ENCODE peak calls at places on chromosomes 13 and 19, in five cellular contexts. Q, M, E, K and Y are unnamed samples. For H3K4me1 and H3K27me3, the result is how much of the 10 kb centered on the place peaks cover.

GRCh38 chr19:55601127-55601526 is 1.0 kb downstream of the ZNF524 start:
- DNase-seq in M (no peak), Q (no peak), K (no peak), E (no peak), Y (no peak)

GRCh38 chr19:56748443-56748842 is 76.9 kb upstream of the ZNF835 start:
- DNase-seq in K (no peak), M (no peak), E (no peak), Q (no peak), Y (peak)

GRCh38 chr13:34657716-34658115 is 284.4 kb upstream of the NBEA start:
- DNase-seq in Q (no peak), M (no peak), E (no peak), K (no peak), Y (no peak)

GRCh38 chr19:13085673-13086072 is 17.0 kb downstream of the LYL1 start:
- DNase-seq in M (no peak), K (no peak), Q (no peak), E (peak), Y (peak)

GRCh38 chr19:51020988-51021651 is 1.6 kb upstream of the KLK10 start:
- DNase-seq in E (no peak), M (peak), Q (no peak), K (no peak), Y (peak)

GRCh38 chr19:45779231-45780145 is 2.8 kb downstream of the DMPK start:
- DNase-seq in M (peak), K (peak), E (peak), Q (peak), Y (peak)

GRCh38 chr13:113148940-113149503 is 9.4 kb upstream of the PROZ start:
- DNase-seq in K (no peak), Q (no peak), E (no peak), M (no peak), Y (no peak)

GRCh38 chr19:42420055-42420544 is 7.1 kb downstream of the LIPE start:
- DNase-seq in M (peak), K (no peak), E (peak), Q (peak), Y (no peak)

GRCh38 chr19:20444202-20444885 is 121.2 kb downstream of the ZNF737 start:
- DNase-seq in E (no peak), M (no peak), K (no peak), Q (no peak), Y (no peak)

GRCh38 chr19:2477732-2478191 is 1.8 kb downstream of the GADD45B start:
- DNase-seq in Q (peak), K (no peak), E (peak), M (no peak), Y (peak)

GRCh38 chr13:62113145-62113544 is 697.5 kb upstream of the PCDH20 start:
- DNase-seq in M (no peak), E (no peak), K (no peak), Q (no peak), Y (no peak)

GRCh38 chr19:5246554-5247155 is 94.0 kb downstream of the PTPRS start:
- DNase-seq in E (no peak), M (no peak), Q (no peak), K (no peak), Y (no peak)

GRCh38 chr19:18418725-18419194 is 438 bp upstream of the SSBP4 start:
- DNase-seq in E (peak), Q (peak), K (no peak), M (no peak), Y (peak)

GRCh38 chr19:18415177-18415867 is 3.9 kb upstream of the SSBP4 start:
- DNase-seq in M (no peak), E (peak), Q (peak), K (peak), Y (no peak)

GRCh38 chr19:18418034-18418724 is 1.0 kb upstream of the SSBP4 start:
- DNase-seq in E (peak), K (no peak), Q (no peak), M (no peak), Y (no peak)

GRCh38 chr19:18417250-18418033 is 1.8 kb upstream of the SSBP4 start:
- DNase-seq in E (peak), Q (peak), K (peak), M (no peak), Y (peak)

GRCh38 chr19:18416778-18417249 is 2.4 kb upstream of the SSBP4 start:
- DNase-seq in M (peak), Q (peak), E (peak), K (peak), Y (peak)
- H3K4me1 ChIP-seq in M (half or more), Q (half or more), E (half or more), K (under half), Y (half or more)

GRCh38 chr19:46886546-46887239 is 25.9 kb downstream of the ARHGAP35 start:
- DNase-seq in Q (no peak), K (no peak), E (no peak), M (no peak), Y (no peak)

GRCh38 chr19:46887240-46887782 is 26.5 kb downstream of the ARHGAP35 start:
- DNase-seq in M (no peak), E (no peak), K (no peak), Q (no peak), Y (no peak)

GRCh38 chr19:46885411-46885810 is 24.6 kb downstream of the ARHGAP35 start:
- DNase-seq in E (no peak), M (no peak), Q (no peak), K (no peak), Y (no peak)

GRCh38 chr19:46892252-46893179 is 31.7 kb downstream of the ARHGAP35 start:
- DNase-seq in K (no peak), M (no peak), E (no peak), Q (no peak), Y (no peak)

DNA sequence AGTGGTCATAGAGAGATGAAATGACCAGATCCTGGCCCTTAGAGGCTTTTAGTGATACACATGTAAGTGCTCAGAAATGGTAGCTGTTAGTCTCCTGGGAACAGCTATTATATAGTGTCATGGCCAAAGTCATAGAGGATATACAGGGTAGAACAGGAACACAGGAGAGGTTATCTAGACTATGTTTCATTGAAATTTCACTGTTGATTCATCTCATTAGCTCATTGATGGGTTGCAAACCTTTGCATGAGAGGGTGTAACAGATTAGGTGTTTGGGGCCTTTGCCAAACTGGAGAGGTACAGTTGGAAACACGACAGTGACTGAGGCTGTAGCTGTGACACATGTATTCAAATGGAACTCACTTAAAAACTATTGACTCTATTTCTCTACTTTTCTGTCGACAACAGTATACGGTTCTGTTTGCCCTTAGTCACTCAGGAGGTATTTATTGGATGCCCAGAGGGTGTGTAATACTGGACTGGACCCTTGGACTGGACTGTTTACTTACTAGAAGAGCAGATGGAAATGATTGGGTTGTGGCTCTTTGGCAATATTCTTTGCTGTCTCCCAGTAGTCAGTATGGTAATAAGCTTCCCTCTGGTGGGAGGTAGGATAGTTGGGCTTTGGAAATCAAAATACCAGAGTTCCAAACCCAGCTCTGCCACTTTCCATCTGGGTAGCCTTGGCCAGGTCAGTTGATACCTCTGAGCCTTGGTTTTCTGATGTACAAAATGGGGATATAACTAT is 29.8 kb downstream of the ARHGAP35 start:
- DNase-seq in M (no peak), K (peak), Q (no peak), E (no peak), Y (no peak)
- TF ChIP-seq CTCF in M (no peak), K (peak), Q (no peak), E (no peak), Y (no peak)

GRCh38 chr19:28898279-28898678 is 314.7 kb downstream of the UQCRFS1 start:
- DNase-seq in M (no peak), K (no peak), E (no peak), Q (no peak), Y (no peak)
- H3K27me3 ChIP-seq in M (under half), K (under half), E (under half), Q (under half), Y (under half)

GRCh38 chr19:6712231-6712630 is 8.2 kb downstream of the C3 start:
- DNase-seq in M (no peak), Q (no peak), K (no peak), E (peak), Y (no peak)
- H3K4me1 ChIP-seq in M (under half), Q (under half), K (under half), E (under half), Y (under half)

DNA sequence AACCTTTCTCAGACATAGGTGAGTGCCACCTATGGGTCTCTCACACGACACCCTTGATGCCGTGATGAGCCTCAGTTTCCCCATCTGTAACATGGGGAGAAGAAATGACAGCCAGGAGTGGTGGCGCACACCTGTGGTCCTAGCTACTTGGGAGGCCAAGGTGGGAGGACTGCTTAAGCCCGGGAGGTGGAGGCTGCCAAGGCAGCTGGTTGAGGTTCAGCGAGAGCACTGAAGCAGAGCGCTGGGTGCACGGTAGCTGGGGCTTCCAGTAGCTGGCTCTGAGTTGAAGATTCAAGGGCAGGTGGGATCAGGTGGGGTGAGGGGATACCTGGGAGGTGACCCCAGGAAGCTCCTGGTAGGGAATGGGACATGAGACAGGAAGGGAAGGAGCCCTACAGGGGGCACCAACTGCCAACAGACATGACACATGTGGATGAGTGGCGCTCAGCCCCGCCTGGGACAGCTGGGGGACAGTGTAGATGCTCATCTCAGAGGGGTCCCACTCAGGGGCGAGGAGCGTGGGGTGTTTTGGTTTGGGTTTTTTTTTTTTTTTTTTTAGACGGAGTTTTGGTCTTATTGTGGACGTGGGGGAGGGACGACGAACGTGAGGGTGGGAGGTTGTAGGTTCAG is 6.5 kb upstream of the SSBP4 start:
- DNase-seq in E (peak), K (no peak), Q (no peak), M (no peak), Y (no peak)
- TF ChIP-seq CTCF in E (no peak), K (no peak), Q (no peak), M (no peak), Y (no peak)

DNA sequence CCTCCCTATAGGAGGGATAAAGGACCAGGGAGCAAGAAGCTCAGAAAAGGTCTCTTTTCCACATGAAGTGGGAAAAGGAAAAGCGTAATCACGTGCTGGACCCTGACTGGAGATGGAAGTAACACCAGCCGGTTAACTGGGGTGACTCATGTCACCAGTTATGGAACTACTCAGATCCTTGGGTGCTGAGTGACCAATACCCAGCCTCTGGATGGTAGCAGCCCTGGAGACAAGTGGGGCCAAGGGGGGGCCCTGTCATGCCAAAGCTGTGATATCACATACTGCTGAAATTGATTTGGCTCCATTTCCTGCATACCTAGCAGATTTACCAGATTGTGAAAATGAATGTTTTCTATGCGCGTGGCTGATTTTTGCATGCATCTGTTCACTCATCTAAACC is 159.0 kb downstream of the ZIC5 start:
- DNase-seq in Q (no peak), E (no peak), K (no peak), M (no peak), Y (no peak)
- H3K27me3 ChIP-seq in Q (under half), E (under half), K (under half), M (under half), Y (under half)

GRCh38 chr13:110687736-110688135 is 18.2 kb downstream of the CARS2 start:
- DNase-seq in Q (no peak), E (no peak), M (no peak), K (no peak), Y (no peak)

GRCh38 chr13:110690516-110690915 is 15.4 kb downstream of the CARS2 start:
- DNase-seq in K (peak), Q (no peak), E (no peak), M (no peak), Y (no peak)

GRCh38 chr13:110685305-110685704 is 20.6 kb downstream of the CARS2 start:
- DNase-seq in M (no peak), Q (no peak), E (no peak), K (no peak), Y (no peak)

GRCh38 chr13:110689041-110689440 is 16.9 kb downstream of the CARS2 start:
- DNase-seq in Q (no peak), K (no peak), E (no peak), M (no peak), Y (no peak)

DNA sequence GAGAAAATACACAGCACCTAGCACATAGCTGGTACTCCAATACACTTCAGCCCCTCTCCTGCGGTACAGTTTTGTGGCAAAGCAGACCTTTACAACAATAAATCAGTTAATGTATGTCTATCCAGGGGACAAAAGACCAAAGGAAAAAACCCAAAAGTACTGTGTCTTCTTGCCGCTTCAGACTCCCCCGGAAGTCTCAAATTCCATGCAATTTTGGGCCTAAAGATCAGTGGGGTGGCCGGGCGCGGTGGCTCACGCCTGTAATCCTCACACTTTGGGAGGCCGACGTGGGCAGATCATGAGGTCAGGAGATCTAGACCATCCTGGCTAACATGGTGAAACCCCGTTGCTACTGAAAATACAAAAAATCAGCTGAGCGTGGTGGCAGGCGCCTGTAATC is 16.2 kb downstream of the CARS2 start:
- DNase-seq in Q (no peak), M (no peak), E (no peak), K (no peak), Y (no peak)
- H3K4me1 ChIP-seq in Q (under half), M (under half), E (under half), K (under half), Y (under half)